ENCODE peak calls at places on chromosomes 11 and 22, in six cellular contexts. One of them, this sample, is unnamed.

GRCh38 chr22:20068640-20069039 is 11.4 kb upstream of the DGCR8 start:
- DNase-seq in mucosa of gallbladder: no peak
- DNase-seq in ureter: no peak
- DNase-seq in NCI-H748 treated with DMSO at 0.1 percent for 48 hours: no peak
- DNase-seq in NCI-H187 treated with DMSO at 0.1 percent for 48 hours: no peak
- DNase-seq in endodermal cell: no peak
- DNase-seq in this sample: no peak

GRCh38 chr11:120339394-120339890 is 3.2 kb downstream of the ARHGEF12 start:
- DNase-seq in mucosa of gallbladder: peak; percentile 34
- DNase-seq in ureter: no peak
- DNase-seq in NCI-H748 treated with DMSO at 0.1 percent for 48 hours: no peak
- DNase-seq in NCI-H187 treated with DMSO at 0.1 percent for 48 hours: no peak
- DNase-seq in endodermal cell: no peak
- DNase-seq in this sample: no peak

GRCh38 chr22:22710719-22711531 is 66.5 kb downstream of the GGTLC2 start:
- DNase-seq in mucosa of gallbladder: peak; percentile 87
- DNase-seq in ureter: peak; percentile 62
- DNase-seq in NCI-H748 treated with DMSO at 0.1 percent for 48 hours: no peak
- DNase-seq in NCI-H187 treated with DMSO at 0.1 percent for 48 hours: no peak
- DNase-seq in endodermal cell: peak; percentile 92
- DNase-seq in this sample: no peak

GRCh38 chr11:104523611-104524010 is 359.7 kb upstream of the PDGFD start:
- DNase-seq in mucosa of gallbladder: no peak
- DNase-seq in ureter: no peak
- DNase-seq in NCI-H748 treated with DMSO at 0.1 percent for 48 hours: no peak
- DNase-seq in NCI-H187 treated with DMSO at 0.1 percent for 48 hours: no peak
- DNase-seq in endodermal cell: no peak
- DNase-seq in this sample: no peak

GRCh38 chr11:85947431-85948272 is 92.5 kb downstream of the CCDC83 start:
- DNase-seq in mucosa of gallbladder: peak; percentile 51
- DNase-seq in ureter: no peak
- DNase-seq in NCI-H748 treated with DMSO at 0.1 percent for 48 hours: no peak
- DNase-seq in NCI-H187 treated with DMSO at 0.1 percent for 48 hours: no peak
- DNase-seq in endodermal cell: no peak
- DNase-seq in this sample: no peak

GRCh38 chr11:31882951-31883392 is 71.8 kb upstream of the PAX6 start:
- DNase-seq in mucosa of gallbladder: no peak
- DNase-seq in ureter: no peak
- DNase-seq in NCI-H748 treated with DMSO at 0.1 percent for 48 hours: no peak
- DNase-seq in NCI-H187 treated with DMSO at 0.1 percent for 48 hours: no peak
- DNase-seq in endodermal cell: peak; percentile 77
- DNase-seq in this sample: no peak

GRCh38 chr22:40654522-40655167 is 18.1 kb upstream of the MRTFA start:
- DNase-seq in mucosa of gallbladder: peak; percentile 53
- DNase-seq in ureter: peak; percentile 69
- DNase-seq in NCI-H748 treated with DMSO at 0.1 percent for 48 hours: peak; percentile 10
- DNase-seq in NCI-H187 treated with DMSO at 0.1 percent for 48 hours: no peak
- DNase-seq in endodermal cell: peak; percentile 73
- DNase-seq in this sample: peak; percentile 30

GRCh38 chr22:47606426-47606825 is 844.0 kb downstream of the TBC1D22A start:
- DNase-seq in mucosa of gallbladder: no peak
- DNase-seq in ureter: no peak
- DNase-seq in NCI-H748 treated with DMSO at 0.1 percent for 48 hours: no peak
- DNase-seq in NCI-H187 treated with DMSO at 0.1 percent for 48 hours: no peak
- DNase-seq in endodermal cell: peak; percentile 21
- DNase-seq in this sample: no peak

GRCh38 chr11:129115652-129116585 is 76.2 kb downstream of the ARHGAP32 start:
- DNase-seq in mucosa of gallbladder: no peak
- DNase-seq in ureter: no peak
- DNase-seq in NCI-H748 treated with DMSO at 0.1 percent for 48 hours: no peak
- DNase-seq in NCI-H187 treated with DMSO at 0.1 percent for 48 hours: no peak
- DNase-seq in endodermal cell: no peak
- DNase-seq in this sample: no peak